ENCODE peak calls at places on chromosomes 13 and 19, in six cellular contexts. C, Q, U, D, E and M are unnamed samples.

GRCh38 chr19:38769635-38770211 is 3.6 kb downstream of the LGALS7 start:
- DNase-seq in C (peak), Q (peak), U (peak), D (no peak), E (no peak), M (no peak)

GRCh38 chr13:70798385-70798784 is 690.1 kb upstream of the KLHL1 start:
- DNase-seq in C (no peak), Q (no peak), U (no peak), D (no peak), E (no peak), M (no peak)

GRCh38 chr13:50412046-50412617 is 396.9 kb downstream of the KCNRG start:
- DNase-seq in C (no peak), Q (no peak), U (no peak), D (no peak), E (no peak), M (no peak)

GRCh38 chr13:28705734-28706133 is 13.0 kb downstream of the SLC46A3 start:
- DNase-seq in C (no peak), Q (no peak), U (no peak), D (no peak), E (no peak), M (no peak)

GRCh38 chr19:38224014-38224862 is at the start of gene DPF1:
- DNase-seq in C (no peak), Q (peak), U (peak), D (peak), E (peak), M (no peak)

GRCh38 chr19:58572026-58572817 is 913 bp downstream of the MZF1 start:
- DNase-seq in C (no peak), Q (no peak), U (no peak), D (no peak), E (no peak), M (no peak)

GRCh38 chr19:52638601-52639000 is 446 bp upstream of the ZNF83 start:
- DNase-seq in C (peak), Q (no peak), U (no peak), D (no peak), E (no peak), M (no peak)

GRCh38 chr13:60327551-60327950 is 69.5 kb upstream of the TDRD3 start:
- DNase-seq in C (no peak), Q (no peak), U (no peak), D (no peak), E (no peak), M (no peak)

GRCh38 chr13:105220886-105221285 is 1314.6 kb downstream of the EFNB2 start:
- DNase-seq in C (no peak), Q (no peak), U (no peak), D (no peak), E (no peak), M (no peak)

GRCh38 chr19:32403291-32403995 is 2.1 kb upstream of the DPY19L3 start:
- DNase-seq in C (no peak), Q (peak), U (no peak), D (no peak), E (no peak), M (no peak)

GRCh38 chr13:108859202-108860012 is 230.0 kb downstream of the MYO16 start:
- DNase-seq in C (no peak), Q (no peak), U (no peak), D (no peak), E (peak), M (peak)

GRCh38 chr19:5707576-5708575 is 12.1 kb downstream of the LONP1 start:
- DNase-seq in C (no peak), Q (no peak), U (no peak), D (no peak), E (no peak), M (no peak)

GRCh38 chr13:106522898-106523525 is 12.4 kb downstream of the EFNB2 start:
- DNase-seq in C (no peak), Q (no peak), U (peak), D (no peak), E (no peak), M (no peak)

GRCh38 chr19:44675516-44675915 is 4.2 kb downstream of the CEACAM19 start:
- DNase-seq in C (no peak), Q (no peak), U (no peak), D (no peak), E (no peak), M (no peak)

GRCh38 chr19:12035220-12036172 is at the start of gene ZNF433:
- DNase-seq in C (peak), Q (peak), U (peak), D (peak), E (peak), M (peak)

GRCh38 chr13:83452292-83452950 is 429.9 kb downstream of the SLITRK1 start:
- DNase-seq in C (no peak), Q (peak), U (no peak), D (no peak), E (no peak), M (no peak)

GRCh38 chr13:48890386-48890785 is 85.3 kb upstream of the FNDC3A start:
- DNase-seq in C (no peak), Q (no peak), U (no peak), D (no peak), E (no peak), M (no peak)

GRCh38 chr13:20473139-20473538 is 52.5 kb downstream of the CRYL1 start:
- DNase-seq in C (no peak), Q (no peak), U (no peak), D (no peak), E (no peak), M (no peak)

GRCh38 chr19:6481541-6482342 is at the start of gene DENND1C:
- DNase-seq in C (no peak), Q (peak), U (no peak), D (no peak), E (no peak), M (no peak)

GRCh38 chr19:19094513-19094912 is 30.7 kb downstream of the SLC25A42 start:
- DNase-seq in C (no peak), Q (no peak), U (no peak), D (no peak), E (no peak), M (no peak)

GRCh38 chr19:19098084-19098702 is 34.4 kb downstream of the SLC25A42 start:
- DNase-seq in C (no peak), Q (no peak), U (peak), D (peak), E (no peak), M (no peak)

GRCh38 chr19:19096641-19097627 is 33.1 kb downstream of the SLC25A42 start:
- DNase-seq in C (no peak), Q (no peak), U (no peak), D (peak), E (no peak), M (no peak)

GRCh38 chr19:19098703-19099632 is 35.2 kb downstream of the SLC25A42 start:
- DNase-seq in C (no peak), Q (no peak), U (no peak), D (peak), E (no peak), M (no peak)

DNA sequence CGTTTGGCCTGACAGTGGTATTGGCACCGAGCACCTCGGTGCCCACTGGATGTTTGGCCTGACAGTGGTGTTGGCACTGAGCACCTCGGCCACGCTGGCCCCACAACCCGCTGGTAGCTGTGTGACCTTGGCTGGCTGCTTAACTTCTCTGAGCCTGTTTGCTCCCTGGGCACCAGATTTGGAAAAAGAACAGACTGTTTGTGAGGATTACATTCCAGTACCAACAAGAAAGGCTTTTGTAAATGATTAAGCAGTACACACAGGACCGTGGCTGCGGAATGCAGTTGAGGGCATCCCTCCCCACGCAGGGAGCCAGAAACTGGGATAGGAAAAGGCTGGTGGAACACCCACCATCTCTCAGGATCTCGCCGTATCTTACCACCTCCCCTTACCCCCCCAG is 31.9 kb downstream of the SLC25A42 start:
- DNase-seq in C (no peak), Q (no peak), U (no peak), D (no peak), E (no peak), M (no peak)
- H3K4me3 ChIP-seq in C (no peak), Q (no peak), U (no peak), D (no peak), E (no peak), M (no peak)

GRCh38 chr13:92320323-92320722 is 906.3 kb upstream of the GPC6 start:
- DNase-seq in C (no peak), Q (no peak), U (no peak), D (no peak), E (no peak), M (no peak)

GRCh38 chr13:92315265-92315664 is 911.3 kb upstream of the GPC6 start:
- DNase-seq in C (no peak), Q (no peak), U (no peak), D (no peak), E (no peak), M (no peak)

GRCh38 chr13:92313382-92313781 is 913.2 kb upstream of the GPC6 start:
- DNase-seq in C (no peak), Q (no peak), U (no peak), D (no peak), E (no peak), M (no peak)

GRCh38 chr13:92316030-92316429 is 910.6 kb upstream of the GPC6 start:
- DNase-seq in C (no peak), Q (no peak), U (no peak), D (no peak), E (no peak), M (no peak)

DNA sequence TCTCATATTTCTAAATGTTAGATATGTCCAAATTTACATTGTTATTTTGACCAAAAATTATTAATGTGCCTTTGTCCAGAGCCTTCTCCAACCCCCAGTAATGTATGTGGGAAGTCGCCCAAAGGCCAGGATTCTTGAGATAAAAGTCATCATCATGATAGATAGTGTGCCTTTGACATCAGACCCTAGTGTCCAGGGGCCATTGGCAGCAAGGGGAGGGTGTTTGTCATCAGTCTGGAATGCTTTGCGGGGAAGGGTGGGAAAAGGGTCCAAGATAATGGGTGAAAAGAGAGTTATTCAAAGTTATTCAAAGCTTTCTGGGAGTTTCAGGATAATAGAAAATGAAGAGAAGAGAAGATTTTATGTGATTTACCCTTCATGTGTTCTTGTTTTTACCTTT is 909.5 kb upstream of the GPC6 start:
- DNase-seq in C (no peak), Q (no peak), U (no peak), D (no peak), E (no peak), M (no peak)
- TF ChIP-seq CTCF in C (no peak), Q (no peak), U (no peak), D (no peak), E (no peak), M (no peak)

GRCh38 chr19:1910169-1910568 is 5.0 kb downstream of the ADAT3 start:
- DNase-seq in C (no peak), Q (no peak), U (no peak), D (no peak), E (no peak), M (no peak)
- H3K4me3 ChIP-seq in C (no peak), Q (no peak), U (no peak), D (no peak), E (no peak), M (no peak)

GRCh38 chr19:46049597-46049996 is 8.8 kb upstream of the IGFL4 start:
- DNase-seq in C (no peak), Q (peak), U (no peak), D (no peak), E (no peak), M (no peak)
- TF ChIP-seq CTCF in C (no peak), Q (peak), U (no peak), D (no peak), E (no peak), M (no peak)

DNA sequence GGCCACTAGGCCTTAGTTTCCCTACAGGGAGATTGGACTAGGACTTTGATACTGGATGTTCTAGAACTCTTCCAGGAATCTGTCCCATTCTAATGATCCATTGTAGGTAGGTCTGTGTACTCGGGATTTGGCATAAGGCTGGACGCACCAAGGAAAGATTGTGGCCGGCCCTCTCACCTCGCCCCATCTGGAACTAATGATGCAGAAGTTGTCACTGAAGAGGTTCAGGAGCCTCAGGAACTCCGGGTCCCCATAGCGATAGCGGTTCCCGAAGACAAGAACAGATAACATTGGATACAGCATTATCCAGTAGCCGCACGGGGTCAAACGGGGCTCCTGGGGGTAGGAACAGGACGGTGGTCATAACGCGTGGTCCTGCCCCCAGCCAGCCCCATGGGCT is 11.2 kb downstream of the EGLN2 start:
- DNase-seq in C (no peak), Q (peak), U (no peak), D (no peak), E (no peak), M (no peak)
- H3K4me3 ChIP-seq in C (peak), Q (peak), U (no peak), D (no peak), E (peak), M (no peak)

DNA sequence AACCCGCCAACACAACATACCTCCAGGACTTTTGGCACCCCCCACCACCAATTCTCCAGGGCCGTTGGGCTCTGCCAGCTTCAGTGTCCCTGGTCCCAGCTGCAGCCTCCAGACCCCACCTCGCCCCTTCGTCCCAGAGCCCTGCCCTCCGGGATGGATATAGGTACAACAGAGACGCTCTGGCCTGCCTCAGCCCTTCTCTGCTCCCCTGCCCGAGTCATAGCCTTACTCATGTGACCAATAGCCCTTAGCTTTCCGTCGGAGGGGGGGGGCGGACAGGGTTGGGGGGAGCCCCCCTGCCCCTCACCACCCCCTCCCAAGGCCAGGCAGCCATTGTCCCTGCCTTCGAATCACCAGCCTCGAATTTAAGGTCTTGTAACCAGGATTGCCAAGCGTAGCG is 70.8 kb upstream of the NFIC start:
- DNase-seq in C (no peak), Q (no peak), U (no peak), D (no peak), E (no peak), M (no peak)
- TF ChIP-seq CTCF in C (no peak), Q (no peak), U (no peak), D (no peak), E (no peak), M (no peak)

DNA sequence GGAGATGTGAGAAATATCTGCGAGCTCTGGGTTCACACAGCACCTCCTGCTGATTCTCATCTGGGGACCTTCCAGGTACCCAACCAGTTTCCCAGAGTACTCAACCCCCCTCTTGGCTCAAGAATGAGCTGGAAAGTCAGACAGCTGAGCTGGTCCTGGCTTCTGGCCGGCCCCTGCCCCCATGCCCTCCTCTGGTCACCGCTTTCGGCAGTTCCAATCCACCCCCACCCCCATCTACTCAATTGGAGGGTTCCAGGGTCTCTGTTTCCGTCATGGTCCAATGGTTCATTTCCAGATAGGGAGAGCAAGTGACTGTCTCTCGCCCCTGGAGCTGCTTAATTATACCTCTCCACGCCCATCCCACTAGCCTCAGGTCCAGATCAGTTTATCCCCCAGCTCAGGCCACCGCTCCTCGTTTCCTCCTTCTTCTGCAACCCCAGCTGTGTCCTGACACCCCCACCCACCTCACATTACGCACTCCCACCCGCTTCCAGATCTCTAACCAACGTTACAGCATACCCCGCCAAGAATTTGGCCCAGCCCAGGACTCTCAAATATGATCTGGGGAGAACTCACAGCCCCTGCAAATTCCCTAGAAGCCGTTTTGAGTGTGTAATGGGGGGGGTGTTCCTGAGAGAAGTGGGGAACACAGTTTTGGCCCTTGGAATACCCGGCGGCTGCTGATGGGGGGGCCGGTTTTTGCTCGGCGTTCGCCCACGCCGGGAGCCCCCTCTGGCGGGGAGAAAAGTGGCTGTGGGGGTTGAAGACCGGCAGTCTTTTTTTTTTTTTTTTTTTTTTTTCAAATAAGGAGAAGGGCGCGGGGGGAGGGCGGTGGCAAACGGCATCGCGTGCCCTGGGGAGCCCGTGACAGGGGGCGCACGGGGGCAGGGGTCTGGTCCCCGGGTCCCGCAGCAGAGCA is 1.8 kb upstream of the PDE4A start:
- DNase-seq in C (no peak), Q (peak), U (no peak), D (no peak), E (no peak), M (no peak)
- H3K4me3 ChIP-seq in C (no peak), Q (no peak), U (no peak), D (no peak), E (peak), M (peak)